ENCODE peak calls at places on chromosomes 2 and 18, in five cellular contexts. Y is tibial nerve, K is GM12878, B is testis, E is transverse colon. H is an unnamed sample.

GRCh38 chr2:145975406-145975805 is 1455.5 kb upstream of the ZEB2 start:
- DNase-seq in E (no peak), B (no peak), K (no peak), Y (no peak), H (no peak)

GRCh38 chr18:44946529-44947113 is 265.9 kb downstream of the SETBP1 start:
- DNase-seq in Y (no peak), E (no peak), K (no peak), B (no peak), H (no peak)

GRCh38 chr2:3519255-3520190 is at the start of gene ADI1:
- DNase-seq in K (peak; percentile 16), Y (peak; percentile 78), B (peak; percentile 79), E (peak; percentile 87), H (peak; percentile 76)

GRCh38 chr2:2826621-2827020 is 495.5 kb upstream of the MYT1L start:
- DNase-seq in K (no peak), E (no peak), Y (no peak), B (no peak), H (no peak)

GRCh38 chr2:24334245-24334633 is 26.1 kb downstream of the ITSN2 start:
- DNase-seq in Y (no peak), K (no peak), E (no peak), B (no peak), H (no peak)

GRCh38 chr2:10764101-10764785 is 42.8 kb downstream of the ATP6V1C2 start:
- DNase-seq in B (no peak), E (no peak), K (no peak), Y (no peak), H (no peak)

GRCh38 chr2:43178602-43179542 is 47.5 kb downstream of the ZFP36L2 start:
- DNase-seq in K (no peak), B (peak; percentile 62), Y (peak; percentile 54), E (peak; percentile 78), H (peak; percentile 88)

GRCh38 chr2:85435220-85435958 is 16.9 kb downstream of the SH2D6 start:
- DNase-seq in E (no peak), B (no peak), K (no peak), Y (no peak), H (no peak)

GRCh38 chr2:190023860-190024259 is 38.7 kb downstream of the MSTN start:
- DNase-seq in K (no peak), Y (no peak), E (no peak), B (no peak), H (peak; percentile 7)

GRCh38 chr2:173716458-173717052 is 248.6 kb downstream of the SP3 start:
- DNase-seq in E (no peak), K (no peak), Y (no peak), B (no peak), H (no peak)

GRCh38 chr18:72826736-72827135 is 41.1 kb downstream of the NETO1 start:
- DNase-seq in Y (no peak), B (no peak), E (no peak), K (no peak), H (no peak)

DNA sequence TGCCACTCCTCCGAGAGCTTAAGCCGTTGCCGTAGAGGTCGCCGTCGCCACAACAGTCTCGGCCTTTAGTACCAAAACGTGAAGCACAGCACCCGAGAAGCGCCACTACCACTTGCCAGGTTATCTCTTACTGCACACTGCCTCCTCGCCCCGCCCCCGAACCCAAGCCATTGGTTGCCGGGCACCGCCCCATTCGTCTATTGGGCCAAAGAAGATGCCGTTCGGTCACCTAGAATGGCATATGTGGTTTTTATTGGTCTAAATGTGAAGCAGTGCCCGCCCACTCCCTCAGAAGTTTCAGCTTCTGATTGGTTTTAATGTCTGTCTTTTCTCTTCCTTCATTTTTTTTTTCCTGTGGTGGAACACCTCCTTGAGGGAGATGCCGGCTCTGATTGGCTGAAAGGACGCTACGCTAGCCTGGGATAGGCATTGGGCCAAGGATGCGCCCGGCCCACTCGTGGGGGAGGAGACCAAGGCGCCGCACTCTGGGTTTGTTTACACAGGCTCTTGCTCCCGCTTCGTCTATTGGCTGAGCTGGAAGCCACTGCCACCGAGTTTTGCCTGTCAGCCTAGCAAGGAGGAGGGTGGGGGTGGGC is at the start of gene PAIP2B:
- DNase-seq in E (peak; percentile 99), Y (peak; percentile 99), K (peak; percentile 98), B (peak; percentile 99), H (peak; percentile 88)
- TF ChIP-seq POLR2A in E (peak; percentile 85), Y (peak; percentile 92), K (peak; percentile 78), B (no peak), H (peak; percentile 54)

DNA sequence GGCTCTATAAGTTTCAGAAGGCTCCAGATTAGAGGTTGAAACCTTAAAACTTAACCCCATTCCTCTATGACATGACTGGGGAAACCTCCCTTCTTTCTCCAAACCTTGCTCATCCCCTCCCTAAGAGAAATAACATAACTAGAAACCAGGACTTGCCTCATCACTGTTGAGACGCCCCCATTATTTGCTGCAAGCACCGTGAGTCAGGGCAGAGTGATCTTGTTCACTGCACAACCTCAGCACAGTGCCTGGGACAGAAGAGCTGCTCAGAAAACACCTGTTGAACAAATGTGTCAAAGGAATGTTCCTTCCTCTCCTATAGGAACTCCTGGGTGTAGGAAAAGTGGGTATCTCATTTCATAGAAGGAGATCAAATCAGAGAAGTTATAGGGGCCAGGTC is 132.7 kb upstream of the CTAGE1 start:
- DNase-seq in B (no peak), Y (no peak), K (no peak), E (no peak), H (no peak)
- TF ChIP-seq POLR2A in B (no peak), Y (no peak), K (no peak), E (no peak), H (no peak)

GRCh38 chr18:24427484-24427883 is 1.0 kb downstream of the IMPACT start:
- DNase-seq in B (peak; percentile 23), Y (no peak), E (no peak), K (no peak), H (no peak)

GRCh38 chr18:24428709-24429108 is 2.2 kb downstream of the IMPACT start:
- DNase-seq in K (no peak), B (no peak), Y (no peak), E (no peak), H (no peak)

GRCh38 chr18:24429188-24429587 is 2.7 kb downstream of the IMPACT start:
- DNase-seq in E (no peak), K (no peak), Y (no peak), B (no peak), H (no peak)

GRCh38 chr18:24426073-24426397 is 435 bp upstream of the IMPACT start:
- DNase-seq in K (no peak), B (no peak), E (no peak), Y (no peak), H (no peak)

GRCh38 chr18:24426398-24427294 is at the start of gene IMPACT:
- DNase-seq in Y (peak; percentile 67), K (no peak), E (peak; percentile 84), B (peak; percentile 89), H (peak; percentile 34)
- TF ChIP-seq POLR2A in Y (peak; percentile 37), K (peak; percentile 66), E (no peak), B (no peak), H (peak; percentile 47)

DNA sequence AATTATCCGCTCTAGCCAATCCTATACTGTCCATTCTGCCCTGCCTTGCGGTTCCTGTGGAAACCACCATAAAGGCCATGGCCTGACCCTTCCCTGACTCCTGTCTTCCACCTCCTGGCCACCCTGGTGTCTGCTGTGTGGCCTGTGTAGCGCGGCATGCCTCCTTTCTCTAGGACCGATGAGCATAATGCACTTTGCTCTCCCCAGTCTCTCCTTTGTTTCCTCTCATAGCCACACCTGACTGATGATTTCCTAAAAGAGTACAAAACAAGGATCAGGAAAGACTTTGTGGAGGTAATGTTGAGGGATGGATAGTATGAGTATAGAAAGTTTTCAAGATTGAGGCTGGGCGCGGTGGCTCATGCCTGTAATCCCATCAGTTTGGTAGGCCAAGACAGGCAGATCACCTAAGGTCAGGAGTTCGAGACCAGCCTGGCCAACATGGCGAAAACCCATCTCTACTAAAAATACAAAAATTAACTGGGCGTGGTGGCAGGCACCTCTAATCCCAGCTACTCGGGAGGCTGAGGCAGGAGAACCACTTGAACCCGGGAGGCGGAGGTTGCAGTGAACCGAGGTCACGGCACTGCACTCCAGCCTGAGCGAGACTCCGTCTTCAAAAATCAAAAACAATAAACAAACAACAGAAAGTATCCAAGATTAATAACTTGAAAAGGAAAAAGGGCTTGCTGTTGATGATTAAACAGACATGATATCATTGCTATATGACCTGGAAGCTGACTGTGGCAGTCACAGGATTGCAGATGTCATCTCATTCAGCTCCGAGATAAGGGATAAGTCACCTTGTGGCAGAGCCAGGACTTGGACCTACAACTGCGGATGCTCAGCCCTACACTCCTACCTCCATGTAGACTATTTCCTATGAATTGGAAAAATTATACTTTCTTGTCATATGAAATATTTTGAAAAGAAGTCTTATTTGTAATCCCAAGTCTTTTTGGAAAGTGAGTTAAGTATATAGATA is 16.6 kb downstream of the SOWAHC start:
- DNase-seq in B (no peak), E (no peak), K (no peak), Y (no peak), H (no peak)
- TF ChIP-seq POLR2A in B (no peak), E (no peak), K (no peak), Y (no peak), H (no peak)

GRCh38 chr2:74457549-74458131 is 598 bp upstream of the WBP1 start:
- DNase-seq in K (no peak), Y (peak; percentile 38), E (peak; percentile 86), B (peak; percentile 76), H (no peak)

GRCh38 chr2:74458132-74458956 is at the start of gene WBP1:
- DNase-seq in Y (peak; percentile 100), E (peak; percentile 100), B (peak; percentile 100), K (peak; percentile 100), H (peak; percentile 99)

GRCh38 chr2:74458957-74459290 is 686 bp downstream of the WBP1 start:
- DNase-seq in K (no peak), B (no peak), Y (no peak), E (no peak), H (no peak)

GRCh38 chr2:74461187-74462053 is 3.2 kb downstream of the WBP1 start:
- DNase-seq in B (no peak), Y (no peak), K (no peak), E (no peak), H (no peak)

GRCh38 chr2:74459377-74460118 is 1.3 kb downstream of the WBP1 start:
- DNase-seq in K (no peak), Y (no peak), B (no peak), E (no peak), H (no peak)
- TF ChIP-seq POLR2A in K (peak; percentile 68), Y (no peak), B (no peak), E (no peak), H (no peak)

GRCh38 chr2:197705143-197705911 is at the start of gene MARS2:
- DNase-seq in E (peak; percentile 95), Y (peak; percentile 77), B (peak; percentile 92), K (peak; percentile 68), H (peak; percentile 75)
- TF ChIP-seq POLR2A in E (peak; percentile 71), Y (peak; percentile 67), B (no peak), K (peak; percentile 98), H (peak; percentile 95)

H was measured in H54.